ENCODE peak calls at places on chromosomes 4 and X, in seven cellular contexts. M, E, F, B, S, K and Q are unnamed samples. For H3K4me1, the result is how much of the 10 kb centered on the place peaks cover.

GRCh38 chr4:116070283-116070682 is 956.9 kb upstream of the NDST4 start:
- DNase-seq in M (no peak), E (no peak), F (peak), B (no peak), S (no peak), K (peak), Q (no peak)

GRCh38 chrX:29903365-29903764 is 312.0 kb upstream of the MAGEB2 start:
- DNase-seq in M (no peak), E (no peak), F (peak), B (no peak), S (no peak), K (no peak), Q (no peak)

GRCh38 chr4:537436-538264 is 38.4 kb downstream of the TMEM271 start:
- DNase-seq in M (peak), E (no peak), F (no peak), B (no peak), S (no peak), K (no peak), Q (no peak)

GRCh38 chrX:39716401-39716800 is 381.4 kb downstream of the BCOR start:
- DNase-seq in M (no peak), E (peak), F (no peak), B (no peak), S (no peak), K (no peak), Q (no peak)

GRCh38 chr4:88422403-88422802 is 34.5 kb upstream of the HERC5 start:
- DNase-seq in M (no peak), E (no peak), F (no peak), B (no peak), S (no peak), K (no peak), Q (no peak)

GRCh38 chr4:155164705-155165104 is 43.7 kb upstream of the NPY2R start:
- DNase-seq in M (no peak), E (no peak), F (no peak), B (no peak), S (no peak), K (no peak), Q (no peak)

GRCh38 chr4:174435981-174436776 is 86.1 kb downstream of the HPGD start:
- DNase-seq in M (no peak), E (no peak), F (no peak), B (no peak), S (no peak), K (no peak), Q (no peak)

GRCh38 chr4:146522862-146523205 is 1.1 kb upstream of the SLC10A7 start:
- DNase-seq in M (no peak), E (no peak), F (peak), B (no peak), S (peak), K (peak), Q (no peak)

GRCh38 chrX:77398341-77398740 is 48.8 kb upstream of the FGF16 start:
- DNase-seq in M (no peak), E (no peak), F (no peak), B (no peak), S (no peak), K (no peak), Q (no peak)

GRCh38 chr4:169042608-169043007 is 32.6 kb upstream of the CBR4 start:
- DNase-seq in M (no peak), E (no peak), F (no peak), B (no peak), S (no peak), K (no peak), Q (no peak)

GRCh38 chr4:92066485-92066884 is 237.3 kb upstream of the GRID2 start:
- DNase-seq in M (no peak), E (no peak), F (no peak), B (no peak), S (no peak), K (no peak), Q (no peak)

GRCh38 chr4:14196141-14196540 is 568.6 kb upstream of the BOD1L1 start:
- DNase-seq in M (peak), E (peak), F (peak), B (peak), S (no peak), K (peak), Q (no peak)

GRCh38 chr4:108168213-108168671 is 490 bp downstream of the LEF1 start:
- DNase-seq in M (no peak), E (no peak), F (no peak), B (peak), S (peak), K (no peak), Q (no peak)

GRCh38 chrX:136577562-136577961 is 45.5 kb downstream of the VGLL1 start:
- DNase-seq in M (peak), E (peak), F (peak), B (peak), S (peak), K (peak), Q (peak)

GRCh38 chrX:4239650-4240540 is 526.4 kb upstream of the PRKX start:
- DNase-seq in M (no peak), E (no peak), F (no peak), B (peak), S (peak), K (no peak), Q (no peak)

GRCh38 chr4:17358236-17358635 is 153.7 kb downstream of the QDPR start:
- DNase-seq in M (no peak), E (no peak), F (no peak), B (no peak), S (no peak), K (no peak), Q (no peak)

GRCh38 chrX:71578253-71579135 is at the start of gene GCNA:
- DNase-seq in M (no peak), E (no peak), F (no peak), B (no peak), S (no peak), K (no peak), Q (no peak)

GRCh38 chrX:12080265-12080664 is 58.0 kb upstream of the FRMPD4 start:
- DNase-seq in M (no peak), E (no peak), F (peak), B (peak), S (peak), K (peak), Q (no peak)

GRCh38 chr4:94256144-94256783 is 48.6 kb downstream of the SMARCAD1 start:
- DNase-seq in M (no peak), E (no peak), F (no peak), B (no peak), S (no peak), K (no peak), Q (no peak)

GRCh38 chrX:2463973-2464676 is 36.7 kb downstream of the DHRSX start:
- DNase-seq in M (no peak), E (no peak), F (no peak), B (no peak), S (no peak), K (no peak), Q (no peak)

GRCh38 chr4:188021548-188022249 is 26.1 kb downstream of the ZFP42 start:
- DNase-seq in M (no peak), E (no peak), F (peak), B (no peak), S (no peak), K (no peak), Q (no peak)

GRCh38 chr4:6582889-6583504 is 8.0 kb downstream of the MAN2B2 start:
- DNase-seq in M (no peak), E (no peak), F (peak), B (peak), S (peak), K (no peak), Q (no peak)

GRCh38 chr4:109214622-109215350 is 87.7 kb downstream of the COL25A1 start:
- DNase-seq in M (no peak), E (no peak), F (no peak), B (no peak), S (no peak), K (no peak), Q (no peak)

GRCh38 chrX:133185938-133186337 is 32.2 kb downstream of the TFDP3 start:
- DNase-seq in M (no peak), E (no peak), F (peak), B (no peak), S (no peak), K (peak), Q (no peak)

GRCh38 chr4:151901631-151902030 is 140.8 kb upstream of the GATB start:
- DNase-seq in M (no peak), E (no peak), F (no peak), B (no peak), S (no peak), K (no peak), Q (no peak)

GRCh38 chrX:13489451-13489850 is 80.0 kb upstream of the EGFL6 start:
- DNase-seq in M (peak), E (no peak), F (peak), B (no peak), S (no peak), K (peak), Q (no peak)

DNA sequence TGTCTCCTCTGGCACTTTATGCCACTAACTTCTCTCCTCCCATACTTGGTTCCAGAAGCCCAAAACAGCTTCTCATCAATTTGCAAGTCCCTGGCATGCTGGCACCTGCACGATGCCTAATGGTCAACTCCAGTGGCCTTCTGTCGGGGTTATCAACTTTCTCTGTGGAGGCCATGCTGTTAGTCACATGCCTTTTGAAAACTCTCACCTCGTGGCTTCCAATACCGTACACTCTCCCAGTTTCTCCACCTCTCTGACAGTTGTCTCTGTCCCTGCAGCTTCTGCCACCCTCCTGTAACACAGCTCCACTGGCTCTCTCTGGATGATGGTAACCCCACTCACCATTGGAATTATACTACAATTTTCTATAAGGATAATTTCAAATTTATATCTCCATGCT is 324.0 kb downstream of the NR3C2 start:
- DNase-seq in M (no peak), E (no peak), F (no peak), B (no peak), S (no peak), K (no peak), Q (no peak)
- H3K27ac ChIP-seq in M (no peak), E (no peak), F (no peak), B (no peak), S (no peak), K (no peak), Q (no peak)

DNA sequence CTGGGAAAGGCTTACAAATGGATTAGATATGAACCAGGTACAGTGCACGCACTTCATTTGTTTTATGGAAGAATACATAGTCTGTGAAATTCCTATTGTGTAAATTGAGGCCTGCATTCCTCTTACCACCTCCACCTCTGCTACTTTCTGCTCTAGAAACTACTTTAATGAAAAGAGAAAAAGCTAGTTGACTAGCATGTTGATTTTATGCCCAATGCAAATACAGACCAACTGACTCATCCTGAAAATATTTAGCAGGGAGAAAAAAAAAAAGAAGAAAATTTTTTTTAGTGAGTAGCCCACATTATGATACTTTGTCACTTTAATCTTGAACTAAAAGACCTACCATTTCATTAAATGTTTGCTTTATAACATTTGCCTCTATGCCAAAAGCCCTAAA is 41.2 kb downstream of the DCLK2 start:
- DNase-seq in M (no peak), E (no peak), F (peak), B (no peak), S (no peak), K (no peak), Q (no peak)
- H3K4me1 ChIP-seq in M (under half), E (under half), F (under half), B (under half), S (under half), K (under half), Q (under half)

GRCh38 chrX:8273451-8273894 is 102.4 kb upstream of the VCX2 start:
- DNase-seq in M (no peak), E (no peak), F (peak), B (no peak), S (no peak), K (peak), Q (no peak)
- H3K27ac ChIP-seq in M (no peak), E (no peak), F (peak), B (no peak), S (no peak), K (no peak), Q (no peak)

GRCh38 chr4:9602389-9602914 is 158.2 kb downstream of the DEFB131A start:
- DNase-seq in M (no peak), E (no peak), F (no peak), B (peak), S (no peak), K (no peak), Q (no peak)
- H3K4me1 ChIP-seq in M (under half), E (under half), F (under half), B (under half), S (under half), K (under half), Q (under half)

DNA sequence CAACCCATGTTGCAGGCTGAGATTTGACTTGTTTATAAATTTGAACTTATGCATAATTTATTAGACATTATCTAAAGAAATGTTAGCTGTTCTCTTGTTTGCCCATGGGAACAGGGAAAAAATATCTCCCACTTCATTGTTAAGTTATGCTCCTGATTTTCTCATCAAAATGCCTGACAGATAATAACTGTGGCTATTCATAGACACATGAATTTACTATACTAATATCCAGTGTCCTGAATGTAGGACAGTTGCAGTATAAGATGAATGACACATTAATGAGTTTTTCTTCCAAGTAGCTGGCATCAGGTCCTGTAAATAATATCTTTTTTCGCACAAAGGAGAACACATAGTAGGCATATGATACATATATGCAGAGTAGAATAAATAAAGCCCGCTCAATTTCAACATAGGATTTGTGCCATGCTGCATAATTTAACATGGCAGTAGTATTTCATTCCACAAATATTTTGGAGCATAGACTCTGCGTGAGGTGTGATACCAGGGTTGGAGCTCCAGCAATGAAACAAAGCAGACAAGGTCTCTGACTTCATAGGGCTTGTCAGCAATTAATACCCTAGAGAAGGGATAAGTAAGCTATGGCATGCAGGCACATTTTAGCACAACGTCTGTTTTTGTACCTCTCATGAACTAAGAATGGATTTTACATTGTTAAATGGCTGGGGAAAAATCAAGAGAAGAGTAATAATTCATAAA is 40.4 kb upstream of the DDX53 start:
- DNase-seq in M (no peak), E (no peak), F (no peak), B (no peak), S (no peak), K (no peak), Q (no peak)
- H3K27ac ChIP-seq in M (no peak), E (no peak), F (no peak), B (no peak), S (no peak), K (no peak), Q (no peak)

DNA sequence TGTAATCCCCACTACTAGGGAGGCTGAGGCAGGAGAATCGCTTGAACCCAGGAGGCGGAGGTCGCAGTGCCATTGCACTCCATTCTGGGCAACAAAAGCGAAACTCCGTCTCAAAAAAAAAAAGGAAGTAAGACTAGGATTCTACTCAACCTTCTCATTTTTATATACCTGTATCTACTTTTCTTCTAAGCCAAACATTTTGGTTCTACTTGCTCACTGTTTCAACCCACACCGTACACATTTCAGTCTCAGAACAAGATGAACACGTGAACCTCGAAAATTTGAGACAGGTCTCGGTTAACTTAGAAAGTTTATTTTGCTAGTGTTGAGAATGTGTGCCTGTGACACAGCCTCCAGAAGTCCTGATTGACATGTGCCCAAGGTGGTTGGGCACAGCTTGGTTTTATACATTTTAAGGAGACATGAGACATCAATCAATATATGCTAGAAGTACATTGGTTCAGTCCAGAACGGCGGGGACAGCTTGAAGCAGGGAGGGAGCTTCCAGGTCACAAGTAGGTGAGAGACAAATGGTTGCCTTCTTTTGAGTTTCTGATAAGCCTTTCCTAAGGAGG is 3.7 kb downstream of the ADD1 start:
- DNase-seq in M (no peak), E (no peak), F (no peak), B (no peak), S (no peak), K (no peak), Q (no peak)
- H3K4me1 ChIP-seq in M (half or more), E (under half), F (under half), B (under half), S (half or more), K (under half), Q (under half)

GRCh38 chrX:151828434-151829080 is 84.1 kb upstream of the MAGEA4 start:
- DNase-seq in M (no peak), E (no peak), F (no peak), B (no peak), S (no peak), K (peak), Q (no peak)
- H3K27ac ChIP-seq in M (no peak), E (no peak), F (no peak), B (no peak), S (no peak), K (no peak), Q (no peak)

DNA sequence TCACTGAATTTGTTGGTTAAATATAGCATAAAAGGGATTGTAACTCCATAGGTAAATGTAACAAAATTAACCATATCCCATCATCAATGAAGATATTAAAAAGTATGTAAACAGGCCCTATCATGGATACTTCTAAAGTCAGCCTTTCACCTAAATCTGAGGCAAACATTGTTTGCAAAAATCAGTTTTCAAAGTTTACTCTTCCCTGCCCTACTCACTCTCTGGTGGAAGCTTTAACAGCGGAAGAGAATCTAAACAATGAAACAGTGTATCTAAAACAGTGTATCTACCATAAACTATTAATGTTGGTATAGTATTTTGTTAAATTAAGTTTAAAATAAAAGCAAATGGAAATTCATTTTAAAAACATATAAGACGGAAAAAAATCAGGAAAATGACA is 21.1 kb downstream of the SMIM14 start:
- DNase-seq in M (no peak), E (no peak), F (no peak), B (no peak), S (no peak), K (no peak), Q (no peak)
- H3K4me1 ChIP-seq in M (half or more), E (under half), F (half or more), B (under half), S (under half), K (under half), Q (half or more)

GRCh38 chr4:132642196-132642817 is 506.8 kb upstream of the PCDH10 start:
- DNase-seq in M (no peak), E (no peak), F (peak), B (peak), S (no peak), K (peak), Q (peak)
- H3K27ac ChIP-seq in M (no peak), E (no peak), F (no peak), B (no peak), S (no peak), K (no peak), Q (no peak)